ENCODE peak calls at places on chromosomes 16 and 17, in four cellular contexts. Q, G, D and N are unnamed samples.

GRCh38 chr16:53094013-53094630 is 39.3 kb downstream of the CHD9 start:
- DNase-seq in Q (peak; percentile 92), G (peak; percentile 54), D (no peak), N (peak; percentile 87)

GRCh38 chr17:73278465-73279453 is 17.1 kb upstream of the CPSF4L start:
- DNase-seq in Q (peak; percentile 82), G (peak; percentile 42), D (no peak), N (no peak)

GRCh38 chr17:77254961-77255741 is 114.4 kb downstream of the SEC14L1 start:
- DNase-seq in Q (no peak), G (no peak), D (peak; percentile 86), N (no peak)

GRCh38 chr16:56305956-56306565 is 114.8 kb downstream of the GNAO1 start:
- DNase-seq in Q (no peak), G (no peak), D (peak; percentile 22), N (peak; percentile 29)

GRCh38 chr17:59512844-59513383 is 52.5 kb upstream of the DHX40 start:
- DNase-seq in Q (no peak), G (no peak), D (no peak), N (no peak)

GRCh38 chr16:70740174-70740918 is 54.5 kb upstream of the MTSS2 start:
- DNase-seq in Q (no peak), G (no peak), D (no peak), N (no peak)

GRCh38 chr16:6081320-6081976 is 983.9 kb upstream of the EEF2KMT start:
- DNase-seq in Q (peak; percentile 56), G (no peak), D (no peak), N (no peak)

GRCh38 chr17:48472485-48473281 is 42.7 kb upstream of the SKAP1 start:
- DNase-seq in Q (no peak), G (no peak), D (peak; percentile 94), N (no peak)

GRCh38 chr16:84471966-84472365 is 32.5 kb downstream of the MEAK7 start:
- DNase-seq in Q (no peak), G (peak; percentile 4), D (no peak), N (peak; percentile 56)

GRCh38 chr17:17155568-17155967 is 50.6 kb downstream of the PLD6 start:
- DNase-seq in Q (no peak), G (no peak), D (no peak), N (no peak)

GRCh38 chr17:17121162-17121561 is 78.9 kb downstream of the MPRIP start:
- DNase-seq in Q (peak; percentile 40), G (no peak), D (no peak), N (peak; percentile 15)

GRCh38 chr16:50747206-50747956 is 5.5 kb downstream of the CYLD start:
- DNase-seq in Q (no peak), G (no peak), D (no peak), N (no peak)

GRCh38 chr16:14562691-14563491 is 67.2 kb downstream of the PARN start:
- DNase-seq in Q (peak; percentile 62), G (peak; percentile 33), D (peak; percentile 26), N (no peak)

GRCh38 chr16:17951273-17951845 is 385.2 kb downstream of the NPIPA8 start:
- DNase-seq in Q (no peak), G (no peak), D (no peak), N (no peak)

GRCh38 chr16:70701036-70701435 is 15.2 kb upstream of the MTSS2 start:
- DNase-seq in Q (no peak), G (no peak), D (no peak), N (no peak)

DNA sequence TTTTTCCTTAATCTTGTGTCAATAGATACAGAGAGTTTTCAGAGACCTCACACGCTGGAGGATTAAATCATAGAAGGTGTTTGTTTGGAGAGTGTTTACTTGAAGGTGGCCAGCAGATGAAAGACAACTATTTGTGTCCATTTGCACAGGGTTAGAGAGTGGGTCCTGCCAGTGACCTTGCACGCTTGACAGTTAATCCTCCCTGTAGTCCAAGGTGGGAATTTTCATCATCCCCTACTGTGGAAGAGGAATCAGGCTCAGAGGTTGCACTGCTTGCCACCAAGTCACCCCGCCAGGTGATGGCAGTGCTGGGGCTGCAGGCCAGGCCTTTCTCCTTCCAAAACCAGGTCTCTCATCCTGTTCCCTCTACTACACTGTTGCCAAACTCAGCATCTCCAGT is 12.3 kb downstream of the CDH1 start:
- DNase-seq in Q (no peak), G (no peak), D (no peak), N (no peak)
- TF ChIP-seq CTCF in Q (no peak), G (no peak), D (no peak), N (no peak)

GRCh38 chr16:1810106-1810505 is 16.5 kb downstream of the HAGH start:
- DNase-seq in Q (no peak), G (no peak), D (no peak), N (no peak)

GRCh38 chr16:1815461-1815860 is 11.2 kb downstream of the HAGH start:
- DNase-seq in Q (no peak), G (no peak), D (no peak), N (peak; percentile 33)

GRCh38 chr16:1809281-1809801 is 15.8 kb upstream of the IGFALS start:
- DNase-seq in Q (peak; percentile 40), G (no peak), D (no peak), N (no peak)

GRCh38 chr16:1810536-1810935 is 16.1 kb downstream of the HAGH start:
- DNase-seq in Q (no peak), G (no peak), D (no peak), N (no peak)

GRCh38 chr16:1812732-1813163 is 13.9 kb downstream of the HAGH start:
- DNase-seq in Q (peak; percentile 76), G (peak; percentile 61), D (peak; percentile 85), N (peak; percentile 94)
- TF ChIP-seq CTCF in Q (peak; percentile 45), G (peak; percentile 44), D (peak; percentile 87), N (peak; percentile 77)

DNA sequence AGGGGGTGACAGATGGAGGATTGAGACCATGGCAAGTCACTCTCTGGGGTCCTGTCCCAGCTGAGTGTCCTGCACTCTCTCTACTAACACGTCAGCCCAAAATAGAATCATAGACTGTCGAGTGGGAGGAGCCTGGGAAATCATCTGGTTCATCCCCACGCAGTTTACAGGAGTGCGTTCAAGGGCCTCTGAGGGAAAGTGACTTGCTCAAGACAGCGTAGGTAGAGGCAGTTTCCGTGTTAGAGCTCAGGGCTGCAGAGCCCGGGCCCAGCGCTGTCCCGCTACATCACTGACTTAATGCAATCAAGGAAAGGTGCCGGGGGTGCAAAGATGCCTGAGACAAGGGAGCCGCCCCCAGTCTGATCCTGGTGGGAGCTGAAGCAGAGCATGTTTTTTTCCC is 10.3 kb downstream of the GSG1L2 start:
- DNase-seq in Q (no peak), G (no peak), D (no peak), N (no peak)
- TF ChIP-seq CTCF in Q (no peak), G (no peak), D (no peak), N (no peak)

GRCh38 chr17:65185686-65186382 is 48.7 kb downstream of the RGS9 start:
- DNase-seq in Q (no peak), G (no peak), D (no peak), N (no peak)
- TF ChIP-seq CTCF in Q (no peak), G (no peak), D (no peak), N (no peak)

DNA sequence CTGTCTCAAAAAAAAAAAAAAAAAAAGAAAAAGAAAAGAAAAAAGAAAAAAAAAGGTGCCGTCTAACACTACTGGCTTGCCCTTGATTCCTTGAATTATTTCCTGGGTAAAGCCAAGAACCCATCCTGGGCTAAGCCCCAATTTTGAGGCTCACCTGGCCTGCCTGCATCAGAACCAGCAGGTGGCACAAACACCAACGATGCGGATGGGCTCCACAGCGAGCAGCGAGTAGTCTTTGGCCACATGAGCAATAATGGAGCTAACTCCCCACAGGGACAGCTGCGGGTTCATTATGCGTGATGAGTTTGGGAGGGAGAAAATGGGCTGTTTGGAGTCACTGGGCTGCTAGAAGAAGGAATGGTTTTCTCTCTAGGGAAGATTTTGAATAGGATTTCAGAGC is 91.1 kb downstream of the ASIC2 start:
- DNase-seq in Q (no peak), G (no peak), D (no peak), N (no peak)
- TF ChIP-seq CTCF in Q (no peak), G (no peak), D (no peak), N (no peak)

GRCh38 chr17:57909548-57909947 is 45.7 kb downstream of the CUEDC1 start:
- DNase-seq in Q (no peak), G (no peak), D (no peak), N (no peak)

GRCh38 chr17:57905875-57906455 is 49.2 kb downstream of the CUEDC1 start:
- DNase-seq in Q (no peak), G (no peak), D (no peak), N (no peak)

GRCh38 chr17:57903961-57904360 is 51.3 kb downstream of the CUEDC1 start:
- DNase-seq in Q (no peak), G (no peak), D (no peak), N (no peak)

GRCh38 chr17:57908278-57908677 is 46.9 kb downstream of the CUEDC1 start:
- DNase-seq in Q (no peak), G (no peak), D (no peak), N (no peak)

GRCh38 chr17:57906910-57907309 is 48.3 kb downstream of the CUEDC1 start:
- DNase-seq in Q (no peak), G (no peak), D (no peak), N (no peak)
- TF ChIP-seq CTCF in Q (no peak), G (no peak), D (peak; percentile 36), N (peak; percentile 66)

DNA sequence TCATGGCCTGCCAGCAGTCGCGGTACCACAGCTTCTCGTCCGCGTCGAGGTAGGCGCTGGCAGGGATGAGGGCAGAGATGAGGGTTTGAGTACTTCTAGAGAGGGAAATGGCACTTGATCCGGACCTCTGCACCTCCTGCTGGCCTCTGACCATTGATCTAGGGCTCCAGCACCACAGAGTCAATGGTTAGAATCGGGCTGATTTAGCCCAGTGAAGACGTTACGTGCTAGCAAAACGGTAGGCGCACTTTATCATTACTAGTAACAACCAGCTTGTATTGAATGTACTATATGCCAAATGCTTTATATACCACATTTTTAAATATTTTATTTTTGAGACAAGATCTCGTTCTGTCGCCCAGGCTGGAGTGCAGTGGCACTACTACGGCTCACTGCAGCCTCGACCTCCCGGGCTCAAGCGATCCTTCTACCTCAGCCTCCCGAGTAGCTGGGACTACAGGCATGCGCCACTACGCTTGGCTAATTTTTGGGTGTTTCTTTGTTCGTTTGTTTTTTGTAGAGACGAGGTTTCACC is 526 bp downstream of the TSNAXIP1 start:
- DNase-seq in Q (no peak), G (no peak), D (no peak), N (no peak)
- TF ChIP-seq CTCF in Q (no peak), G (peak; percentile 11), D (peak; percentile 12), N (peak; percentile 47)

DNA sequence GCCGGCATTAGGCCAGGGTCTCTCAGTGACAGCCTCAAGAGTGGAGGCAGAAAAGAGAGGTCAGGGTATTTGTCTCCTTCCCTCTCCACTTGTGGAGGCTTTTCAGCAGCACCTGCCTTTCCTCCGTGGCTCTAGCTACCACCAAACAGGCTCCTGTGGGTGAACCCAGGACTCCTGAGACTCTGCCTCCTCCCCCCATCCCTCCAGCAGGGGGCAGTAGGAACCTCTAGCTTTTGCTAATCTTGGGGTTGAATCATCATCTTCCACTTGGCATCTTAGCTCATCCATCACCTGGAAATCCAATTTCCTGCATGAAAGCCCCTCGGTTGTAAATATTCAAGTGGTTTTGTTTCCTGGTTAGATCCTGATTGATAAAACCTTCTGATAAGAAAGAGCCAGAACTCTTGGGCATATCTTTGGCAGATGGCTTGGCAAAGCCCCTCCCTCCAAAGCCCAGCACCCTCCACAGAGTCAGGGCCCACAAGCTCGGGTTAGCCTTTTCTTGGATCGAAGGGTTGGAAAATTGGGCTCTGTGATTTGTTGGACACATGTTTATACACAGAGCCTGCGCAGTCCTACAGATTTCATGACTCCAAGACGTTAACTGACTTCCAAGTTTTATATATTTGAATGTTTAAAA is 322.1 kb downstream of the MAP2K4 start:
- DNase-seq in Q (peak; percentile 60), G (no peak), D (no peak), N (no peak)
- TF ChIP-seq CTCF in Q (peak; percentile 34), G (peak; percentile 16), D (peak; percentile 35), N (peak; percentile 65)

GRCh38 chr16:16075463-16076399 is 126.3 kb downstream of the ABCC1 start:
- DNase-seq in Q (peak; percentile 24), G (peak; percentile 25), D (peak; percentile 41), N (no peak)
- TF ChIP-seq CTCF in Q (no peak), G (no peak), D (no peak), N (no peak)